ENCODE peak calls at places on chromosome 9, in eight cellular contexts. Q is ovary, X is heart right ventricle, K is aorta, T is A549, S is ascending aorta, B is neural progenitor cell, O is lung. P is an unnamed sample.
A peak's percentile ranks its signal among the peaks of the same experiment; 100 is the strongest.

GRCh38 chr9:129898205-129898604 is 62.9 kb downstream of the USP20 start:
- DNase-seq in Q (no peak), X (no peak), K (no peak), T (peak; percentile 68), S (no peak), B (no peak), O (no peak), P (peak; percentile 81)

GRCh38 chr9:89969881-89970639 is 365.2 kb downstream of the GADD45G start:
- DNase-seq in Q (no peak), X (no peak), K (no peak), T (no peak), S (no peak), B (no peak), O (no peak), P (no peak)

GRCh38 chr9:114308361-114308950 is 14.4 kb upstream of the ORM1 start:
- DNase-seq in Q (peak; percentile 17), X (no peak), K (peak; percentile 61), T (no peak), S (peak; percentile 60), B (no peak), O (no peak), P (no peak)

GRCh38 chr9:137382444-137382727 is 40.6 kb downstream of the EXD3 start:
- DNase-seq in Q (no peak), X (no peak), K (no peak), T (no peak), S (no peak), B (no peak), O (no peak), P (no peak)

GRCh38 chr9:121541256-121541655 is 41.6 kb upstream of the GGTA1 start:
- DNase-seq in Q (no peak), X (no peak), K (no peak), T (no peak), S (no peak), B (no peak), O (no peak), P (no peak)

GRCh38 chr9:89619019-89619418 is 14.2 kb downstream of the GADD45G start:
- DNase-seq in Q (no peak), X (no peak), K (no peak), T (no peak), S (no peak), B (peak; percentile 51), O (no peak), P (no peak)

GRCh38 chr9:27260789-27261516 is 36.0 kb downstream of the EQTN start:
- DNase-seq in Q (no peak), X (no peak), K (no peak), T (no peak), S (no peak), B (no peak), O (no peak), P (no peak)

GRCh38 chr9:89185980-89186379 is 7.4 kb upstream of the SHC3 start:
- DNase-seq in Q (no peak), X (no peak), K (no peak), T (no peak), S (no peak), B (peak; percentile 75), O (no peak), P (no peak)

GRCh38 chr9:136021891-136022681 is 60.9 kb upstream of the UBAC1 start:
- DNase-seq in Q (peak; percentile 26), X (peak; percentile 16), K (no peak), T (no peak), S (peak; percentile 53), B (no peak), O (no peak), P (peak; percentile 12)

GRCh38 chr9:137297060-137297664 is 4.9 kb downstream of the NRARP start:
- DNase-seq in Q (no peak), X (no peak), K (no peak), T (no peak), S (no peak), B (no peak), O (no peak), P (peak; percentile 48)

GRCh38 chr9:137404971-137405584 is 17.9 kb downstream of the EXD3 start:
- DNase-seq in Q (no peak), X (no peak), K (no peak), T (no peak), S (no peak), B (no peak), O (no peak), P (peak; percentile 41)

GRCh38 chr9:109401169-109401989 is 80.5 kb upstream of the EPB41L4B start:
- DNase-seq in Q (no peak), X (no peak), K (no peak), T (peak; percentile 74), S (no peak), B (peak; percentile 89), O (peak; percentile 66), P (no peak)

GRCh38 chr9:35518981-35519679 is 29.2 kb downstream of the RUSC2 start:
- DNase-seq in Q (no peak), X (no peak), K (no peak), T (peak; percentile 73), S (peak; percentile 74), B (no peak), O (no peak), P (no peak)

GRCh38 chr9:128972956-128973355 is 25.5 kb downstream of the NUP188 start:
- DNase-seq in Q (no peak), X (no peak), K (no peak), T (peak; percentile 23), S (no peak), B (no peak), O (no peak), P (no peak)

GRCh38 chr9:20722221-20722620 is 38.2 kb downstream of the FOCAD start:
- DNase-seq in Q (no peak), X (no peak), K (no peak), T (no peak), S (no peak), B (no peak), O (no peak), P (no peak)

GRCh38 chr9:20549053-20549452 is 73.2 kb downstream of the MLLT3 start:
- DNase-seq in Q (no peak), X (no peak), K (no peak), T (no peak), S (no peak), B (no peak), O (no peak), P (no peak)

GRCh38 chr9:128144239-128145181 is 4.7 kb upstream of the LCN2 start:
- DNase-seq in Q (no peak), X (peak; percentile 7), K (peak; percentile 51), T (no peak), S (no peak), B (no peak), O (no peak), P (peak; percentile 38)

DNA sequence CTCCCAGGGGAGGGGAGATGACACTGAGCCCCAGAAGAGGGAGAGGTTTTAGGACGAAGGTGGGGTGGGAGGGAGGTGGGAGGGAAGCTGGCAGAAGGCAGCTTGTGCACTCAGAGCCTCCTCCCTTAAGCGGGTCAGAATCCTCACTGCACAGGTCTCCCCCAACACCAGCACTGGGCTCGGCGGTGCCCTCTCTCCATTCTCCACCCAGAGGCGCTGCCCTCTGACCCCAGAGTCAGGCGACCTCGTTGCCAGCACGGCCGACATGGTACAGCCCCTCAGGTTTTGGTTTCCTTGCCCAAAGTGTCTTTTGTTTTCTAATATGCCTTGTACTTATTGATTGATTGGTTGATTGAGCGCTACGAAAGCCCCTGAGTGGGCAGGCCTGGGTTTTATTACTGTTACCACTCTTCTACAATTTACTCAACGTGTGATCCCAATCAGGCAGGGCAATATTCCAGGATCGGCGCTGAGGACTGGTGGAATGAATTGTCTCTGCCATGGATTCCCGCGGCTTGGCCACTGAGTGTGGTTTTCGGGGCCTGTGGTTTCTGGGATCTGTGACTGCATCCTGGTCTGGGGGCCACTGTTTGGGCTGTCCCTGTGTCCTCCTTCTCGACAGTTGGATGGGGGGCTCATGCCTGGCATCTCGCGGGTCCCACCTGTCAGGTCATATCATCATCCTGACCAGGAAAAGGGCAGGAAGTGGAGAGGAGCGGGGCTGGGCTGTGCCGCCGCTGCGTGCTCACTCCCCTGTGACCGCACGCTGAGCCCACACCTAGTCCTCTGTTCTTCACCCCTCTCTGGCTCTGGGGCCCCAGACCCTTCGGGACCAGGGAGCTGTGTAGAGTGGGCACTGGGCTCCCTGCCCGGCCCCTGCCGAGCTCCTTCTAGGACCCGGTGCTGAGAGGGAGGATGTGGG is 9.6 kb upstream of the FCN2 start:
- DNase-seq in Q (peak; percentile 21), X (no peak), K (peak; percentile 71), T (no peak), S (peak; percentile 56), B (no peak), O (no peak), P (no peak)
- H3K27ac ChIP-seq in Q (no peak overlapping the region), X (no peak overlapping the region), K (no peak overlapping the region), T (no peak overlapping the region), S (no peak overlapping the region), B (no peak overlapping the region), O (no peak overlapping the region), P (no peak overlapping the region)

DNA sequence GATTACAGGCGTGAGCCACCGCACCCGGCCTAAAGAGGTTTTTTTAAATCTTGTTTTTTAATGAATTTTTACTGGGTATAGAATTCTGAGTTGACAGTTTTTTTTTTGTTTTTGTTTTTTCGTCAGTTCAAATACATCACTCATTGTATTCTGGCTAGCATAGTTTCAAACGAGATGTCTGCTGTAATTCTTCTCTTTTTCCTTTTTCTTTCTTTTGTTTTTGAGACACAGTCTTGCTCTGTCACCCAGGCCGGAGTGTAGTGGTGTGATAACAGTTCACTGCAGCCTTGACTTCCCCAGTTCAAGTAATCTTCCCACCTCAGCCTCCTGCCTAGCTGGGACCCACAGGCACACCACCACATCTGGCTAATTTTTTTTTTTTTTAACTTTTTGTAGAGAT is 2.2 kb upstream of the PRRT1B start:
- DNase-seq in Q (no peak), X (no peak), K (no peak), T (no peak), S (no peak), B (no peak), O (no peak), P (no peak)
- H3K9me3 ChIP-seq in Q (peaks cover 10% of the 10 kb centered on the region), X (peaks cover 5% of the 10 kb centered on the region), K (peaks cover 8% of the 10 kb centered on the region), T (peaks cover 34% of the 10 kb centered on the region), S (peaks cover 26% of the 10 kb centered on the region), B (peaks cover 13% of the 10 kb centered on the region), O (peaks cover 3% of the 10 kb centered on the region), P (peaks cover 2% of the 10 kb centered on the region)

GRCh38 chr9:34070601-34071340 is 22.1 kb upstream of the UBAP2 start:
- DNase-seq in Q (no peak), X (no peak), K (no peak), T (no peak), S (no peak), B (no peak), O (no peak), P (no peak)
- H3K27ac ChIP-seq in Q (peak overlapping the region; percentile 56), X (no peak overlapping the region), K (peak overlapping the region; percentile 54), T (no peak overlapping the region), S (no peak overlapping the region), B (no peak overlapping the region), O (no peak overlapping the region), P (no peak overlapping the region)

GRCh38 chr9:14498824-14499223 is 184.9 kb upstream of the NFIB start:
- DNase-seq in Q (no peak), X (no peak), K (no peak), T (no peak), S (no peak), B (no peak), O (no peak), P (no peak)

GRCh38 chr9:14497476-14497875 is 183.5 kb upstream of the NFIB start:
- DNase-seq in Q (no peak), X (no peak), K (no peak), T (no peak), S (no peak), B (no peak), O (no peak), P (no peak)

GRCh38 chr9:14500705-14501104 is 186.8 kb upstream of the NFIB start:
- DNase-seq in Q (no peak), X (no peak), K (no peak), T (no peak), S (no peak), B (peak; percentile 9), O (no peak), P (no peak)

GRCh38 chr9:14501366-14501765 is 187.4 kb upstream of the NFIB start:
- DNase-seq in Q (no peak), X (no peak), K (no peak), T (no peak), S (no peak), B (no peak), O (no peak), P (no peak)

GRCh38 chr9:14499976-14500375 is 186.0 kb upstream of the NFIB start:
- DNase-seq in Q (no peak), X (no peak), K (no peak), T (no peak), S (no peak), B (no peak), O (no peak), P (no peak)
- H3K9me3 ChIP-seq in Q (no peaks in the 10 kb centered on the region), X (no peaks in the 10 kb centered on the region), K (no peaks in the 10 kb centered on the region), T (no peaks in the 10 kb centered on the region), S (no peaks in the 10 kb centered on the region), B (no peaks in the 10 kb centered on the region), O (no peaks in the 10 kb centered on the region), P (no peaks in the 10 kb centered on the region)

P was measured in right cardiac atrium.